ENCODE peak calls at places on chromosomes 1 and 21, in four cellular contexts. E, Z, L and W are unnamed samples.

GRCh38 chr1:5915587-5916571 is 76.3 kb downstream of the NPHP4 start:
- DNase-seq in E (peak; percentile 58), Z (peak; percentile 69), L (peak; percentile 45), W (peak; percentile 8)

GRCh38 chr1:43270421-43271095 is 775 bp downstream of the TMEM125 start:
- DNase-seq in E (peak; percentile 95), Z (peak; percentile 8), L (no peak), W (no peak)

GRCh38 chr1:59323879-59324278 is 27.0 kb downstream of the FGGY start:
- DNase-seq in E (no peak), Z (peak; percentile 47), L (no peak), W (no peak)

GRCh38 chr1:64471218-64471719 is 1.3 kb downstream of the CACHD1 start:
- DNase-seq in E (peak; percentile 57), Z (peak; percentile 59), L (no peak), W (no peak)

GRCh38 chr1:185917646-185918045 is 183.5 kb downstream of the HMCN1 start:
- DNase-seq in E (no peak), Z (peak; percentile 51), L (no peak), W (peak; percentile 30)

GRCh38 chr21:18443686-18444085 is 40.1 kb upstream of the TMPRSS15 start:
- DNase-seq in E (no peak), Z (no peak), L (no peak), W (no peak)

GRCh38 chr1:48693674-48694347 is 82.9 kb downstream of the BEND5 start:
- DNase-seq in E (no peak), Z (no peak), L (no peak), W (no peak)

GRCh38 chr21:45582128-45582527 is 39.9 kb upstream of the SLC19A1 start:
- DNase-seq in E (no peak), Z (no peak), L (no peak), W (no peak)

GRCh38 chr1:189524501-189524900 is 953.2 kb downstream of the BRINP3 start:
- DNase-seq in E (no peak), Z (no peak), L (no peak), W (no peak)

GRCh38 chr1:23357112-23357908 is 12.3 kb downstream of the ZNF436 start:
- DNase-seq in E (no peak), Z (no peak), L (no peak), W (no peak)

GRCh38 chr21:37435120-37435519 is 68.5 kb downstream of the DYRK1A start:
- DNase-seq in E (peak; percentile 54), Z (peak; percentile 85), L (peak; percentile 73), W (peak; percentile 84)

GRCh38 chr1:96238426-96238825 is 483.2 kb upstream of the PTBP2 start:
- DNase-seq in E (no peak), Z (peak; percentile 26), L (no peak), W (no peak)

GRCh38 chr1:178946416-178946815 is 75.5 kb upstream of the ANGPTL1 start:
- DNase-seq in E (no peak), Z (no peak), L (no peak), W (no peak)

GRCh38 chr1:48472747-48473146 is 743 bp upstream of the SPATA6 start:
- DNase-seq in E (no peak), Z (no peak), L (no peak), W (no peak)

GRCh38 chr21:38729745-38730401 is 75.9 kb upstream of the ETS2 start:
- DNase-seq in E (no peak), Z (peak; percentile 36), L (no peak), W (no peak)

GRCh38 chr1:227707807-227708206 is 27.3 kb downstream of the JMJD4 start:
- DNase-seq in E (no peak), Z (no peak), L (no peak), W (no peak)

GRCh38 chr21:39103689-39104088 is 79.6 kb downstream of the PSMG1 start:
- DNase-seq in E (no peak), Z (peak; percentile 46), L (no peak), W (no peak)

GRCh38 chr1:39046811-39047210 is 20.7 kb downstream of the NDUFS5 start:
- DNase-seq in E (no peak), Z (peak; percentile 62), L (no peak), W (no peak)

GRCh38 chr1:93437976-93438605 is 9.8 kb upstream of the FNBP1L start:
- DNase-seq in E (no peak), Z (peak; percentile 62), L (no peak), W (peak; percentile 49)